ENCODE peak calls at places on chromosomes 13 and 19, in four cellular contexts. A is HepG2, K is K562, J is GM12878. E is an unnamed sample.

GRCh38 chr19:49152218-49152550 is 3.0 kb downstream of the HRC start:
- DNase-seq in A (no peak), K (no peak), J (no peak), E (no peak)

GRCh38 chr19:58181902-58182576 is 822 bp upstream of the ZNF274 start:
- DNase-seq in A (peak), K (peak), J (no peak), E (no peak)

GRCh38 chr19:8377598-8377997 is 12.6 kb upstream of the RAB11B start:
- DNase-seq in J (no peak), A (no peak), K (no peak), E (no peak)

GRCh38 chr13:106287351-106287750 is 248.1 kb downstream of the EFNB2 start:
- DNase-seq in A (no peak), K (no peak), J (no peak), E (no peak)

GRCh38 chr19:31350033-31350692 is 927 bp upstream of the TSHZ3 start:
- DNase-seq in J (no peak), A (no peak), K (no peak), E (no peak)

GRCh38 chr19:3785464-3785937 is 680 bp downstream of the MATK start:
- DNase-seq in A (no peak), J (no peak), K (peak), E (no peak)

GRCh38 chr13:46341112-46341711 is 45.8 kb downstream of the RUBCNL start:
- DNase-seq in K (no peak), A (no peak), J (peak), E (no peak)

GRCh38 chr13:107600986-107601385 is 614.4 kb downstream of the LIG4 start:
- DNase-seq in K (no peak), A (no peak), J (no peak), E (no peak)

GRCh38 chr13:67934615-67935330 is 704.6 kb upstream of the PCDH9 start:
- DNase-seq in A (no peak), J (no peak), K (no peak), E (no peak)

GRCh38 chr19:47315125-47315821 is 5.6 kb downstream of the C5AR1 start:
- DNase-seq in J (no peak), A (peak), K (peak), E (no peak)

GRCh38 chr13:27953671-27954405 is 15.3 kb downstream of the CDX2 start:
- DNase-seq in J (no peak), A (peak), K (peak), E (peak)

GRCh38 chr19:29831041-29831548 is 19.3 kb downstream of the CCNE1 start:
- DNase-seq in A (no peak), J (no peak), K (no peak), E (no peak)

GRCh38 chr19:33551676-33552075 is 30.1 kb upstream of the PEPD start:
- DNase-seq in J (no peak), A (no peak), K (no peak), E (no peak)

DNA sequence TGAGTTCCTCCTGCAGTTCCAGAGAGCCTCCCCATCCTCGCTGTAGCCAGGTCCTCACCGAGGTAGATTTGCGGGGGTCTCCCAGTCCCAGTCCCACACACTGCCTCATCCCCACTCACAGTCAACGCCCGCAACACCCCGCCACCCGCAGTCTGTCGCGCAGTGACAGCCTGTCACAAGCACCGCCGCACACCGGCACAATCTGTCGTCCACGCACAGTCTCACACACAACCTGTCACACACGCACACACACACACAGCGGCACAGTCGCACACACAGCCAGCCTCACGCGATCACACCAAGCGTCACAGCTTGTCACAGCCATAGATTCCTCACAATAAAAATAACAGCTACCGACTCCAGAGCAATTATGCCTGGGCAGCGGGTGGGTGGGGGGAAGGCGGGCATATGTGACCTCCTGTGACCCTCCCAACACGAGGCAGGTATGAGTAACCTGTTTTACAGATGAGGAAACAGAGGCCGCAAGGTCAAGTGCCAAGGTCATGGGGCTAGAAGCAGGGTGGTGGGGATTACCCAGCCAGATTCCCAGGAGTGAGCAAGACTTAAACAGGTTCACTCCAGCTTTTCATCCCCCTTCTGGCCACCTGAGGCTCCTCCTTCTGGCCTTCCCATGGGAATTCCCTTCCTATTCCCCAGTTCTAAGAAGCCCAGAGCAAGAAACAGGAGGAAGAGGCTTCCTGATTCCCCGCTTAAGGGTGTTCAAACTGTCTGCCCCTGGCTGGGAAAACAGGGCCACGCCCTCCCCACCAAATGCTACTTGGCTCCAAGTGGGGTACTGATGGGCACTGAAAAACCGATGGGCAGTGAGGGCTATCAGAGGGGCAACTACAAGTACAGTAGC is 13.9 kb downstream of the NFIX start:
- DNase-seq in A (no peak), J (no peak), K (no peak), E (no peak)
- TF ChIP-seq HDAC2 in A (no peak), J (no peak), K (no peak), E (no peak)

GRCh38 chr19:55081773-55082022 is 6.0 kb downstream of the EPS8L1 start:
- DNase-seq in K (no peak), A (no peak), J (no peak), E (no peak)

GRCh38 chr19:55078996-55079395 is 3.3 kb downstream of the EPS8L1 start:
- DNase-seq in K (no peak), J (no peak), A (no peak), E (no peak)

GRCh38 chr19:55080915-55081772 is 5.5 kb downstream of the EPS8L1 start:
- DNase-seq in A (peak), K (peak), J (peak), E (peak)

GRCh38 chr19:55079400-55080038 is 3.9 kb downstream of the EPS8L1 start:
- DNase-seq in J (no peak), K (no peak), A (no peak), E (no peak)

DNA sequence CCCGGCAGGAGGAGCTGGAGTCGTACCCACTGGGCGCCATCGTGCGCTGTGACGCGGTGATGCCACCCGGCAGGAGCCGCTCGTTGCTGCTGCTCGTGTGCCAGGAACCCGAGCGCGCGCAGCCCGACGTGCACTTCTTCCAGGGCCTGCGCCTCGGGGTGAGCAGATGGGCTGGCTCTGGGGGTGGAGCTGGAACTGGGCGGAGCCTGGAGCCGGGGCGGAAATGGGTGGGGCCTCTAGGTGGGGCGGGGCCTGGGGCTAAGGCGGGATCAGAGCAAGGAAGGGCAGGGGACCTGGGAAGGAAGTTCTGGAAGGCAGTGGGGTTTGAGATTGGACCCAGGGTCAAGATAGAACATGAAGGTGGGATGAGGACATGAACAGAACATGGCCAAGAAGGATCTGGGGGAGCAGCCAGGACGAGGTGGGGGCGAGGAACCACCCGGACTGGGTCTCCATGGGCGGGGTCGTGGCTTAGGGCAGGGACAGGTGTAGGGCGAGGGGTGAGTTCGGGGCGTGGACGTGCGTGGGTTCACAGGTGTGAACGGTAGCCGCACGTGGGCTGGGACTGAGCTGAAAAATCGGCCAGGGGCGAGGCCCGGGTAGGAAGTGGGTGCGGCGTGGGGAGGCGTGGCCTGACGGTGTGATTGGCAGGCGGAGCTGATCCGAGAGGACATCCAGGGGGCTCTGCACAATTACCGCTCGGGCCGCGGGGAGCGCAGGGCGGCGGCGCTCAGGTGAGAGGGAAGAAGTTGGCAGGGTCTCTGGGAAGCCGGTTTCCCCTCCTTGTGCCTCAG is 4.6 kb downstream of the EPS8L1 start:
- DNase-seq in J (no peak), A (peak), K (peak), E (no peak)
- TF ChIP-seq EZH2 in J (no peak), A (no peak), K (no peak), E (no peak)

DNA sequence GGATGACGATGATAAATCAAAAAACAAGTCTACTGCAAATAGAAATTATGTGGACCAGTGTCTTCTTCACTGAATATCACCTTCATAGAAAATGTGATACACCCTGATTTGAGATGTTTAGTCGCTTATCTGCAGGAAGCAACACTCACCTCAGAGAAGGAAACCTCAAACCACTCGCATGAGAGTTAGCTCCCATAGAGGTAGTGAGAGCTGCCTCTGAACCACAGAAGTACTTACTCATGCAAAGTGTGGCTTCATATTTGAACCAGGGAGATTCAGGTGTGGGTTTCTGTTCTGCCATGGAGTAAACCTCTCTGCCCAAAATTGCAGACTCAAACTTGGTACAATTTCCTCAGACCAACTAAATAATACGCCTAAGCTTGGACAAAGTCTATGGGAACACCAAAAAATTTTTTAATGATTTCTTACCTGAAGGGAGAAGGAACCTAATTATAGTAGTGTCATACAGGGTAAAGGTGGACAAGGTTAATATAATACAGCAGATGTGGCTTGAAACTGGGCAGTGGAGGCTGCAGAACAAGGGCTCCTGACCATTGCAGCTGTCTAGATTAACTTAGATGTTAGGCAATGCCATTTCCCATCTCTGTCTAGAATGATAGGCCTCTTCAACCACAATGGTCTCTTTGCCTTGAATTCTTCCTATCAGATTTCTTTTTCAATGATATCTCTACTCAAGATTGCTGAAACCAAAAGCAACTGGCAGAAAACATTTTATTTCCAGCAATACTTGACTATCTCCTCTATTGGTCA is 29.6 kb upstream of the RCBTB2 start:
- DNase-seq in A (no peak), K (peak), J (peak), E (no peak)
- TF ChIP-seq HDAC2 in A (no peak), K (no peak), J (no peak), E (no peak)

GRCh38 chr19:14599548-14600147 is 16.8 kb downstream of the CLEC17A start:
- DNase-seq in K (no peak), J (no peak), A (no peak), E (no peak)

GRCh38 chr19:14595558-14595957 is 12.7 kb downstream of the CLEC17A start:
- DNase-seq in A (no peak), K (no peak), J (no peak), E (no peak)
- TF ChIP-seq EZH2 in A (no peak), K (no peak), J (no peak), E (no peak)

DNA sequence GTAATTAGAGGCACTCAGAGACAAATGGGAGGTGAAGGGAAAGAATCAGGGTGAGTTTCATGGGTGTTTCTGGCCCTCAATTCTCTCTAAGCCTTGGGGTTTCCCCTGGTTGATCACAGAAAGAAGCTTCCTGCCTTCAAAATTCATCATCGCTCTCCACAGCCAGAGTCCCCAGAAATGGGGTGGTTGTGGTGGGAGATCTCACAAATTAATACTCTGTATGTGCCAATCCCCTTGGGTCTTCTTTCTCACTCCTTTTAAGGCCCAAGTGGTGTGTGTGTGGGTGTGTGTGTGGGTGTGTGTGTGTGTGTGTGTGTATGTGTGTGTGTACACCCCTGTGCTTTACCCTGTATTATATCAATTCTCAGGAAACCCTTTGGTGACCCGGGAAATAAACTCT is 2.7 kb upstream of the FCGBP start:
- DNase-seq in A (no peak), K (no peak), J (peak), E (no peak)
- TF ChIP-seq HDAC2 in A (no peak), K (no peak), J (no peak), E (no peak)